ENCODE peak calls at places on chromosomes 5 and 9, in seven cellular contexts. U is mesendoderm, A is H9, O is H1, H is IMR-90, E is mesenchymal stem cell, J is trophoblast cell. T is an unnamed sample.

GRCh38 chr9:135363556-135363955 is 116.0 kb upstream of the PPP1R26 start:
- DNase-seq in U (no peak), A (no peak), O (no peak), H (no peak), E (no peak), J (no peak), T (no peak)

GRCh38 chr9:30522486-30522885 is 1862.0 kb upstream of the ACO1 start:
- DNase-seq in U (no peak), A (no peak), O (no peak), H (no peak), E (no peak), J (no peak), T (no peak)

GRCh38 chr5:137466888-137467287 is 32.2 kb downstream of the SPOCK1 start:
- DNase-seq in U (no peak), A (no peak), O (no peak), H (no peak), E (no peak), J (no peak), T (no peak)

GRCh38 chr9:16276866-16277265 is 593.6 kb downstream of the BNC2 start:
- DNase-seq in U (no peak), A (peak), O (no peak), H (no peak), E (no peak), J (peak), T (no peak)

GRCh38 chr5:50501510-50502209 is 60.6 kb upstream of the EMB start:
- DNase-seq in U (no peak), A (no peak), O (no peak), H (no peak), E (peak), J (peak), T (no peak)

GRCh38 chr5:76270214-76270613 is 132.9 kb upstream of the IQGAP2 start:
- DNase-seq in U (no peak), A (no peak), O (no peak), H (peak), E (peak), J (peak), T (no peak)

GRCh38 chr5:15133456-15133965 is 261.9 kb upstream of the ANKH start:
- DNase-seq in U (no peak), A (no peak), O (no peak), H (no peak), E (no peak), J (no peak), T (no peak)

GRCh38 chr5:5139358-5140050 is 626 bp upstream of the ADAMTS16 start:
- DNase-seq in U (no peak), A (peak), O (no peak), H (no peak), E (no peak), J (no peak), T (peak)

GRCh38 chr9:84371737-84372136 is 31.2 kb upstream of the SLC28A3 start:
- DNase-seq in U (no peak), A (no peak), O (no peak), H (peak), E (peak), J (peak), T (no peak)

GRCh38 chr9:3894764-3895163 is 369.0 kb upstream of the RFX3 start:
- DNase-seq in U (no peak), A (no peak), O (no peak), H (peak), E (peak), J (no peak), T (no peak)

GRCh38 chr9:133968428-133968827 is 23.7 kb downstream of the VAV2 start:
- DNase-seq in U (no peak), A (no peak), O (no peak), H (no peak), E (no peak), J (no peak), T (no peak)

GRCh38 chr5:24644757-24645156 is at the start of gene CDH10:
- DNase-seq in U (peak), A (peak), O (peak), H (no peak), E (peak), J (no peak), T (peak)

GRCh38 chr9:125646222-125647100 is 60.5 kb downstream of the MAPKAP1 start:
- DNase-seq in U (no peak), A (no peak), O (no peak), H (no peak), E (peak), J (no peak), T (no peak)

GRCh38 chr9:93096131-93096802 is at the start of gene CARD19:
- DNase-seq in U (peak), A (no peak), O (no peak), H (peak), E (peak), J (peak), T (peak)

GRCh38 chr5:92890841-92891244 is 690.2 kb downstream of the NR2F1-AS1 start:
- DNase-seq in U (no peak), A (no peak), O (no peak), H (peak), E (no peak), J (no peak), T (no peak)

GRCh38 chr5:125874057-125874456 is 549.2 kb upstream of the GRAMD2B start:
- DNase-seq in U (no peak), A (no peak), O (no peak), H (no peak), E (no peak), J (no peak), T (no peak)

GRCh38 chr5:23014251-23014650 is 161.1 kb upstream of the CDH12 start:
- DNase-seq in U (no peak), A (no peak), O (no peak), H (no peak), E (no peak), J (no peak), T (no peak)

GRCh38 chr9:5582835-5583195 is 46.1 kb upstream of the RIC1 start:
- DNase-seq in U (no peak), A (no peak), O (no peak), H (peak), E (peak), J (peak), T (no peak)

GRCh38 chr5:142697356-142697807 is 11.5 kb upstream of the FGF1 start:
- DNase-seq in U (peak), A (peak), O (no peak), H (peak), E (peak), J (no peak), T (no peak)

GRCh38 chr9:79213417-79214125 is 358.2 kb upstream of the TLE4 start:
- DNase-seq in U (no peak), A (no peak), O (no peak), H (peak), E (no peak), J (no peak), T (no peak)

GRCh38 chr5:82351754-82352145 is 73.6 kb upstream of the RPS23 start:
- DNase-seq in U (peak), A (no peak), O (no peak), H (peak), E (peak), J (peak), T (peak)

GRCh38 chr5:122741681-122742080 is 33.2 kb upstream of the SNX2 start:
- DNase-seq in U (peak), A (no peak), O (no peak), H (peak), E (no peak), J (peak), T (no peak)

GRCh38 chr5:178416919-178417318 is 173.3 kb downstream of the COL23A1 start:
- DNase-seq in U (no peak), A (peak), O (no peak), H (peak), E (no peak), J (peak), T (no peak)

DNA sequence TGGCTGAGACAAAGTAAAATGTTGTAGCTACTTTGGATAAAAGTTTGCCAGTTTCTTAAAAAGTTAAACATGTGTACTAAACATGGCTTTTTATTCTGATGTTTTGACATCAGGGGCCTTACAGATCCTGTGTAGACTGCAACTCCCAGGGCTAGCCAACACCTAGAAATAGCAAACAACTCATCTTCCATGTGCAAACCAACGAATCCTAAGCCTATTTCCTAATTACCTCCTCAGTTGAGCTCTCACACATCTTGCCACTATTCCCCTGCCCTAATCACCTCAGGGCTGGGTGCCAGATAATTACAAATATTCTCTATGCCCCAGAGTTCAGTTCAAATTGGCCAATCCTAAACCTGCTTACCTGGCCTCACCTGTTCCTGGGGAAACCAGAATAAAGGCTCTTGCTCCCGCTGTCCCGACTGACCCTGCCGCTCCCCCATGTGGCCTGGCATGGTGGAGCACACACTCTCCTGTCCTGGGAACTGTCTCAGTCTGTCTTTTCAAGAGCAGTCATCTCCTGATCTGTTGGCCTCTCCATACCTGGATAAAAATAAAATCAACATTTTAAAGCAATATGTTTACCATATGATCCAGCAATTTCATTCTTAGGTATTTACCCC is 37.1 kb upstream of the FAM169A start:
- DNase-seq in U (peak), A (peak), O (peak), H (no peak), E (no peak), J (peak), T (no peak)
- H3K23ac ChIP-seq in U (no peak), A (no peak), O (no peak), H (no peak), E (no peak), J (no peak), T (no peak)

DNA sequence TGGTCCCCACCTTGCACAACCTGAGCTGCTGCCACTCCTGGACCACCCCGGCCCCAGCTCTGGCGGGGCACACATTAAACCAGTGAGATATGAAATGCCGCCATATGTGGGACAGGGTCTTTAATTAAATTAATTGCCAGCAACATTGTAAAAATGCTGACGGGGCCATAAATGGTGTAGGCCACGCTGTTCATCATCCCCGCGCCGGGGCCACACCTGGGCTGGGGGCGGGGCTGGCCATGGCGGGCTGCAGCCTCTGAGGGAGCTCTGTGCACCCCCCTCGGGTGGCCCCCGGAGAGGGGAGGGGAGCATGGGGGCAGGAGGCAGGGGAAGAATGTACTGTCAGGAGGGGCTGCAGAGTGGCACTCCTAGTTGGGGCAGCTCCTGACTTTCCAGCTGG is 41.0 kb downstream of the UNC5A start:
- DNase-seq in U (no peak), A (no peak), O (no peak), H (no peak), E (no peak), J (no peak), T (no peak)
- H2AK5ac ChIP-seq in U (no peak), A (no peak), O (no peak), H (no peak), E (no peak), J (no peak), T (peak)

GRCh38 chr5:113451797-113452196 is 17.0 kb upstream of the TSSK1B start:
- DNase-seq in U (no peak), A (no peak), O (no peak), H (no peak), E (no peak), J (no peak), T (no peak)
- H3K23ac ChIP-seq in U (no peak), A (no peak), O (no peak), H (no peak), E (no peak), J (no peak), T (no peak)

GRCh38 chr5:145980257-145980656 is 43.9 kb downstream of the SH3RF2 start:
- DNase-seq in U (no peak), A (no peak), O (no peak), H (no peak), E (no peak), J (no peak), T (no peak)

GRCh38 chr5:145982572-145983314 is 46.4 kb downstream of the SH3RF2 start:
- DNase-seq in U (no peak), A (no peak), O (no peak), H (peak), E (no peak), J (no peak), T (no peak)

GRCh38 chr5:145983461-145983860 is 47.1 kb downstream of the SH3RF2 start:
- DNase-seq in U (no peak), A (no peak), O (no peak), H (no peak), E (no peak), J (no peak), T (no peak)

GRCh38 chr5:145980718-145981117 is 44.3 kb downstream of the SH3RF2 start:
- DNase-seq in U (no peak), A (no peak), O (no peak), H (no peak), E (no peak), J (no peak), T (no peak)

DNA sequence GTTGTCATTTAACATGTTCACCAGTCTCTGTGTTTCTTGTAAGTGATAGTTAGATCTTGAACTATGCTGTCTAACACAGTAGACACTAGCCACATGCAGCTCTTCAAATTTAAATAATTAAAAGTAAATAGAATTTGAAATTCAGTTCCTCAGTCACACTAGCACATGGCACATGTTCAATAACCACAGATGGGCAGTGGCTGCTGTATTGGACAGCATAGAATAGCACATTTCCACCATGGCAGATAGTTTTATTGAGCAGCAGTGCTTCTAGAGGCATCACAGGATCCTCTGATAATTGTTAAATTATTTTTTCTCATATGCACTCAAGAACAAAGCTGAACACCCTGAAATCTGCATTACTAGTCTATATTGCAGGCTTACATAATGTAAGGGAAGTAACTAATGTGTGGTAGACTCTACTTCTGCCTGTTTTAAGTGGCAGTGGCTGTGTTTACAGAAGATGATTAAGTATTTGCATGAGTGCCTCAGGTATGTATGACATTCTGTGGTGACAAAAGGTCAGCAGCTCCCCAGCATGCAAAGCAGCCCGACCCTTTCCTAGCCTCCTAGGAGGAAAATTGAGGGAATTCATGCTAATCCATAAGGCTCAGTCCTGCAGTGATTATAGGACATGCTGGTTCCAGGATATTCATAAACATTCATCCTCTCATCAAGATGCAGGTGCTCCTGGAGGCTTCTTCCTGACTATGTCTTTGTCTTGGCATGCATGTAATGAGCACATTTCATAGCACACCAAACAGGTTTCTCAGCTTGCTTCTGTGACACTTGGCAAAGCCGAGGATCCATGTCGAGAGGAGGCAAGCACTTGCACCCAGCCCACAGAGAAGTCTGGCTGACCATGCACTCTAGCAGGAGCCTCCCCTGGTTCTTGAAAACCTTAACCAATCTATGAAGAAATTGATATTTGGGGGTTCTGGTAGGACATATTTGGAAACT is 45.5 kb downstream of the SH3RF2 start:
- DNase-seq in U (no peak), A (no peak), O (no peak), H (no peak), E (no peak), J (peak), T (no peak)
- H2AK5ac ChIP-seq in U (no peak), A (no peak), O (no peak), H (no peak), E (peak), J (no peak), T (no peak)

DNA sequence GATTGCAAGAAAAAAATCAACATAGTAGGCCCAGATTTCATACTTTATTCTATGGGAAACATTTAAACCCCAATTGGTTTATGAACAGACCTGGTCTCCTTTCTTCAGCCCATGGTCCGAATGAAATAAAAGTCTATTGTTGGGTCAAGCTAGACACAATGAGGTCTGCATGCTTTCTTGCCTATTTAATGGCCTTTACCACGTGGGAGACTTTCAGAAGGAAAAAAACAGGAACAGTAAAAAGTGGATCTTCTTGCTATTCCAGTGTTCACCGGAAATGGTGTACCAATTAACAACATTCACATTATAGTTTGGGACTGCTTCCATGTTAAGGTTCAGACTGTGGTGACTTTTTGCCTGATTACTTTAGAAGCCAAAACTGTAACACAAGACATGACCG is 85.5 kb upstream of the PRRC1 start:
- DNase-seq in U (no peak), A (no peak), O (no peak), H (no peak), E (no peak), J (no peak), T (no peak)
- H3K23ac ChIP-seq in U (no peak), A (no peak), O (no peak), H (no peak), E (no peak), J (no peak), T (no peak)

GRCh38 chr5:1751864-1752822 is 47.5 kb downstream of the MRPL36 start:
- DNase-seq in U (no peak), A (peak), O (no peak), H (no peak), E (no peak), J (no peak), T (no peak)
- H2AK5ac ChIP-seq in U (no peak), A (no peak), O (peak), H (no peak), E (no peak), J (no peak), T (peak)

GRCh38 chr5:68126871-68127270 is 88.7 kb upstream of the PIK3R1 start:
- DNase-seq in U (no peak), A (no peak), O (no peak), H (no peak), E (no peak), J (no peak), T (no peak)

GRCh38 chr5:68134033-68134668 is 81.4 kb upstream of the PIK3R1 start:
- DNase-seq in U (peak), A (peak), O (no peak), H (peak), E (no peak), J (no peak), T (no peak)

GRCh38 chr5:68134669-68135313 is 80.8 kb upstream of the PIK3R1 start:
- DNase-seq in U (no peak), A (no peak), O (no peak), H (no peak), E (no peak), J (no peak), T (no peak)

GRCh38 chr5:68130253-68130652 is 85.3 kb upstream of the PIK3R1 start:
- DNase-seq in U (no peak), A (no peak), O (no peak), H (no peak), E (no peak), J (no peak), T (no peak)

GRCh38 chr5:68129364-68129763 is 86.2 kb upstream of the PIK3R1 start:
- DNase-seq in U (no peak), A (no peak), O (no peak), H (no peak), E (no peak), J (no peak), T (no peak)
- H3K23ac ChIP-seq in U (no peak), A (no peak), O (no peak), H (no peak), E (no peak), J (no peak), T (no peak)

T was measured in neuronal stem cell.